ENCODE peak calls at places on chromosome 1, in four cellular contexts. G, B, K and U are unnamed samples. For H3K4me1 and H3K36me3, the result is how much of the 10 kb centered on the place peaks cover.

GRCh38 chr1:24022611-24023359 is 42.7 kb upstream of the SRSF10 start:
- DNase-seq in B (peak), G (no peak), K (no peak), U (no peak)

GRCh38 chr1:34709547-34709946 is 45.3 kb upstream of the GJB5 start:
- DNase-seq in G (no peak), K (no peak), B (no peak), U (peak)

GRCh38 chr1:211928993-211929637 is 98.6 kb upstream of the LPGAT1 start:
- DNase-seq in B (no peak), G (no peak), K (peak), U (peak)

GRCh38 chr1:159214149-159214760 is 9.6 kb downstream of the ACKR1 start:
- DNase-seq in B (peak), K (peak), G (no peak), U (peak)

GRCh38 chr1:6245869-6246496 is 2.0 kb downstream of the HES3 start:
- DNase-seq in B (no peak), K (peak), G (no peak), U (no peak)

GRCh38 chr1:150562384-150563339 is 13.5 kb downstream of the ADAMTSL4 start:
- DNase-seq in B (peak), G (no peak), K (no peak), U (no peak)

GRCh38 chr1:198620951-198621824 is 17.7 kb upstream of the PTPRC start:
- DNase-seq in K (no peak), G (no peak), B (no peak), U (no peak)

GRCh38 chr1:57350619-57351018 is 73.2 kb downstream of the DAB1 start:
- DNase-seq in B (no peak), K (no peak), G (no peak), U (no peak)

GRCh38 chr1:160428655-160429054 is 28.3 kb downstream of the VANGL2 start:
- DNase-seq in G (peak), K (peak), B (no peak), U (peak)

GRCh38 chr1:209844695-209845404 is 17.1 kb downstream of the UTP25 start:
- DNase-seq in G (no peak), K (no peak), B (no peak), U (peak)

GRCh38 chr1:91751281-91751680 is 134.7 kb downstream of the TGFBR3 start:
- DNase-seq in K (no peak), B (peak), G (no peak), U (no peak)

GRCh38 chr1:203408485-203409229 is 57.7 kb upstream of the FMOD start:
- DNase-seq in G (no peak), B (peak), K (no peak), U (no peak)

GRCh38 chr1:21956720-21957552 is 19.8 kb upstream of the HSPG2 start:
- DNase-seq in K (peak), B (no peak), G (no peak), U (no peak)

GRCh38 chr1:54297596-54298283 is 97.8 kb downstream of the MRPL37 start:
- DNase-seq in K (no peak), G (no peak), B (no peak), U (no peak)

GRCh38 chr1:114113801-114114750 is 39.6 kb downstream of the SYT6 start:
- DNase-seq in B (no peak), K (peak), G (no peak), U (no peak)

GRCh38 chr1:55632906-55633305 is 417.7 kb upstream of the USP24 start:
- DNase-seq in B (no peak), G (no peak), K (no peak), U (no peak)

GRCh38 chr1:222634180-222635013 is 16.5 kb downstream of the MIA3 start:
- DNase-seq in G (peak), K (peak), B (peak), U (peak)

GRCh38 chr1:9909222-9910046 is 635 bp downstream of the CTNNBIP1 start:
- DNase-seq in B (peak), K (peak), G (no peak), U (no peak)

GRCh38 chr1:16068356-16069270 is 4.8 kb downstream of the FAM131C start:
- DNase-seq in G (no peak), K (no peak), B (no peak), U (no peak)

GRCh38 chr1:31726715-31727114 is 22.9 kb upstream of the COL16A1 start:
- DNase-seq in K (no peak), G (no peak), B (no peak), U (no peak)

GRCh38 chr1:43565600-43566360 is 35.1 kb downstream of the PTPRF start:
- DNase-seq in K (peak), B (peak), G (no peak), U (no peak)

GRCh38 chr1:200856716-200857352 is 15.9 kb upstream of the GPR25 start:
- DNase-seq in G (no peak), B (no peak), K (no peak), U (no peak)

GRCh38 chr1:178341218-178341956 is 155.4 kb downstream of the CLEC20A start:
- DNase-seq in G (peak), K (no peak), B (peak), U (peak)

GRCh38 chr1:40750326-40750975 is 33.1 kb upstream of the KCNQ4 start:
- DNase-seq in G (no peak), B (no peak), K (no peak), U (no peak)

DNA sequence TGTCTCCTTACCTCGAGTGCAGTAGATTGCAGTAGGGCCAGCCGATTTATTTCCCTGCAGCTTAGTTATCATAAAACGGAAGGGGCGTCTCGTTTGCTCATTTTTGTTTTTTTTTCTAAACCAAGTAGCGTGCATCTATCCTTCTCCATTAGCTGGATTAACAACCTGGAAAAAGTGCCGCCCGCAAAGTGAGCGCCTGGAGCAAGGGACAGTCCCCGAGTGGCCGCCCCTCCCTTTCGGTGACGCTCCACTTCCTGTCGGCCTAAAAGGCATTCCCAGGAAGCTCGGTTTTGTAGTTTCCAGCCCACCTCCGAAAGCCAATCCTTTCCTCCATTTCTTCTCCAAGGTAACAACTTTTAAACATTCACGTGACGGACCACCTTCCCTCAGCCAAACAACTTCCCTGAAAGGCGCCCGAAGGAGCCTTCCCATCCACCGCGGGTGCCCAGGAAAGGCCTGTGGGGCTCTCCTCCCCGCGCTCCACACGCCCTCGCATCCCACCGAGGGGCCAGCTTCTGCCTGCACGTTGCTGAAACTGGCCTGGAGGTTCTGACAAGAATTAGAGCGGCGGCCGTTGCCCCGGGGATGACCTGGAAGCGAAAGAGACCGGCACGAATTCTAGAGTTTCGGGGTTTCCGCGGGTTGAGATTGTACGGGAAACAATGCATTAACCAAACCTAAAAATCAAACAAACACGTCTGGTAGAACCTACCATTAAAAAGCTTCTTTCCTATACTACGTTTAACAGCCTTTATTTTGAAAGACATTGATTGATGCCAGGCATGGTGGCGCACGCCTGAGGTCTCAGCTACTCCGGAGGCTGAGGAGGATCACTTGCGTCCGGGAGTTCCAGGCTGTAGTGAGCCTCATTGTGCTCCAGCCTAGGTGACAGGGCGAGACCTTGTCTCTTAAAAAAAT is at the start of gene EXTL2:
- DNase-seq in K (peak), G (peak), B (peak), U (peak)
- H3K4me3 ChIP-seq in K (peak), G (peak), B (peak), U (peak)

DNA sequence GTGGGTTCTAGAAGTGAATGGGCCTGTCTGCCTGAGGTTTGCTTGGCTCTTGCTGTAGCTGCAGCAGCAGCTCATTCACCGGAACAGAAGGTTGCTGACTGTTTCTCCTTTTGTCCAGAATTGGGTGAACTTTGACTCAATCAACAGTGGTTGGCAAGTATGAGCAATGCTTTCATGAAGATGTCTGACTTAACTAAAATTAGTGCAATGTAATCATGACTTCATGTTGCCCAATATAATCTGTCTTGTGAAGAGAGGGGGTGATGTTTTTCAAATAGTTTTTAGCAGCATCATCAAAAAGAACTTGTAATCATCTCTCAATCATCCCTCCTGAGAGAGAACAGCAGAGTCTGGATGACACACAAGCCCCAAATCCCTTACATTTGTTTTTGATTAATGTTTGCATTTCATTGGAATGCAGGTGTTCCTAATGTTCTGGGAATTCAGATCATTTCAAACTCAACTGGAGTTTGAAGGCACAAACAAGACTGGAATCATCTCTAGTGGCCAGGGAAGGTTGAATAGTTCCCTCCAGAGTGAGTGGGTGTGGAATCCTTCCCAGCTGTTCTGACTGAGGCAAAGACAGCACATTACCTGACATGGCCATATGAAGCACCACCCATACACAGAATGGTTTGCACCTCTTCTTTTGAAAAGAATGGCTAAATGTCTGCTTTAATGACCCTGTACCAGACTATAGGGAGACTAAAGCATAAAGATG is 82.9 kb downstream of the HLX start:
- DNase-seq in B (no peak), G (no peak), K (no peak), U (no peak)
- H3K4me1 ChIP-seq in B (under half), G (under half), K (under half), U (under half)

DNA sequence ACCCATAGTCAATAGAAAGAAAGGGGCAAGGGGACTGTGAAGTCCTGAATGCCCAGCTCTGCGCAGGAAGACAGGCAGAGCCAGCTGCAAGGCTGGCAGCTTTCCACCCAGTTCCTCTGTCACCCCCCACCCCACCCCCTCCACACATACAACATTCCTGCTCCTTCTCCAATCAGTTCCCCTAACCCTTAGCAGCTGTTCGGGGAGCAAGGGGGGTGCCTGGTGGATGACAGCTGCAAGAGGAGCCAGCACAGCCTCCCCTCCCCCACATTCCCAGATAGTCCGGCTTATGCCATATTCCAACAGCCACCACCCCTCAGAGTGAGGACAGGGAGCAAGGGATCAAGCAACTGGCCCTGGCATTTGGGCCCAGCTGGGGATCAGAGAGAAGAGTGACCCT is 9.7 kb downstream of the ARHGEF2 start:
- DNase-seq in G (no peak), K (no peak), B (no peak), U (no peak)
- H3K36me3 ChIP-seq in G (half or more), K (half or more), B (under half), U (under half)

GRCh38 chr1:243422362-243422761 is 166.5 kb downstream of the SDCCAG8 start:
- DNase-seq in K (no peak), G (no peak), B (no peak), U (no peak)

GRCh38 chr1:243420369-243420768 is 164.5 kb downstream of the SDCCAG8 start:
- DNase-seq in B (no peak), K (no peak), G (no peak), U (no peak)

GRCh38 chr1:243420968-243421675 is 165.3 kb downstream of the SDCCAG8 start:
- DNase-seq in G (no peak), B (no peak), K (no peak), U (no peak)

GRCh38 chr1:243416510-243416909 is 160.7 kb downstream of the SDCCAG8 start:
- DNase-seq in B (no peak), G (no peak), K (no peak), U (no peak)

GRCh38 chr1:243421784-243422183 is 165.9 kb downstream of the SDCCAG8 start:
- DNase-seq in K (no peak), B (peak), G (no peak), U (no peak)
- H3K4me3 ChIP-seq in K (no peak), B (peak), G (no peak), U (no peak)

GRCh38 chr1:121471517-121471916 is 286.7 kb downstream of the SRGAP2C start:
- DNase-seq in G (no peak), K (no peak), B (no peak), U (no peak)
- H3K4me1 ChIP-seq in G (under half), K (under half), B (under half), U (under half)

GRCh38 chr1:64871256-64871655 is 95.1 kb downstream of the JAK1 start:
- DNase-seq in K (no peak), B (no peak), G (no peak), U (no peak)
- H3K36me3 ChIP-seq in K (half or more), B (under half), G (half or more), U (under half)